ENCODE peak calls at places on chromosomes 7 and 10, in four cellular contexts. P, U, H and E are unnamed samples.

GRCh38 chr7:103065666-103066065 is 8.9 kb downstream of the FBXL13 start:
- DNase-seq in P (no peak), U (no peak), H (peak; percentile 30), E (peak; percentile 52)

GRCh38 chr10:23871211-23871610 is 337.7 kb upstream of the KIAA1217 start:
- DNase-seq in P (no peak), U (no peak), H (no peak), E (no peak)

GRCh38 chr10:73529089-73529832 is 33.4 kb upstream of the PPP3CB start:
- DNase-seq in P (peak; percentile 1), U (peak; percentile 45), H (no peak), E (peak; percentile 43)

GRCh38 chr10:19920075-19920726 is 104.0 kb downstream of the PLXDC2 start:
- DNase-seq in P (no peak), U (no peak), H (no peak), E (no peak)

GRCh38 chr7:100148225-100148558 is 526 bp upstream of the LAMTOR4 start:
- DNase-seq in P (no peak), U (no peak), H (no peak), E (no peak)

GRCh38 chr10:86258488-86258887 is 108.1 kb downstream of the GRID1 start:
- DNase-seq in P (no peak), U (no peak), H (no peak), E (no peak)

GRCh38 chr10:29860159-29860558 is 199.2 kb downstream of the JCAD start:
- DNase-seq in P (no peak), U (no peak), H (no peak), E (no peak)

GRCh38 chr10:100997364-100998182 is 2.0 kb upstream of the LZTS2 start:
- DNase-seq in P (peak; percentile 46), U (no peak), H (peak; percentile 85), E (peak; percentile 85)

GRCh38 chr10:30178565-30178964 is 119.2 kb upstream of the JCAD start:
- DNase-seq in P (no peak), U (peak; percentile 79), H (no peak), E (no peak)

GRCh38 chr10:102665904-102666509 is 21.7 kb downstream of the TRIM8 start:
- DNase-seq in P (no peak), U (no peak), H (no peak), E (no peak)

GRCh38 chr10:132546567-132547420 is 9.2 kb downstream of the INPP5A start:
- DNase-seq in P (no peak), U (no peak), H (no peak), E (no peak)

GRCh38 chr7:95686109-95686508 is 86.2 kb upstream of the DYNC1I1 start:
- DNase-seq in P (no peak), U (peak; percentile 11), H (peak; percentile 59), E (no peak)

GRCh38 chr7:128032605-128033235 is 1.5 kb upstream of the LRRC4 start:
- DNase-seq in P (no peak), U (no peak), H (peak; percentile 46), E (no peak)

GRCh38 chr10:70537398-70538194 is 59.0 kb downstream of the PALD1 start:
- DNase-seq in P (no peak), U (no peak), H (no peak), E (no peak)

GRCh38 chr7:107592361-107593024 is 12.4 kb downstream of the BCAP29 start:
- DNase-seq in P (no peak), U (peak; percentile 63), H (no peak), E (no peak)

GRCh38 chr10:86139066-86139657 is 227.4 kb downstream of the GRID1 start:
- DNase-seq in P (no peak), U (no peak), H (no peak), E (no peak)

GRCh38 chr7:1455241-1455939 is 3.9 kb downstream of the MICALL2 start:
- DNase-seq in P (no peak), U (no peak), H (peak; percentile 51), E (no peak)

GRCh38 chr7:56092789-56093531 is at the start of gene PHKG1:
- DNase-seq in P (no peak), U (peak; percentile 50), H (peak; percentile 90), E (no peak)

GRCh38 chr7:91656486-91657237 is 223.8 kb downstream of the MTERF1 start:
- DNase-seq in P (no peak), U (no peak), H (no peak), E (no peak)

GRCh38 chr10:73907841-73908517 is 3.0 kb upstream of the PLAU start:
- DNase-seq in P (no peak), U (no peak), H (peak; percentile 77), E (no peak)

GRCh38 chr7:53110425-53110824 is 75.0 kb downstream of the POM121L12 start:
- DNase-seq in P (no peak), U (no peak), H (no peak), E (no peak)

GRCh38 chr10:114856544-114857287 is 35.1 kb downstream of the FHIP2A start:
- DNase-seq in P (no peak), U (peak; percentile 62), H (no peak), E (no peak)

GRCh38 chr7:35697414-35698175 is 2.7 kb upstream of the HERPUD2 start:
- DNase-seq in P (no peak), U (no peak), H (no peak), E (no peak)

GRCh38 chr7:98681951-98682350 is 64.9 kb downstream of the NPTX2 start:
- DNase-seq in P (no peak), U (no peak), H (no peak), E (no peak)

GRCh38 chr10:78772986-78773530 is 295.7 kb upstream of the ZMIZ1 start:
- DNase-seq in P (no peak), U (no peak), H (no peak), E (no peak)

GRCh38 chr10:93462371-93462770 is 19.8 kb downstream of the MYOF start:
- DNase-seq in P (no peak), U (no peak), H (no peak), E (no peak)

GRCh38 chr7:117012284-117013174 is 59.2 kb downstream of the ST7 start:
- DNase-seq in P (no peak), U (no peak), H (no peak), E (no peak)

GRCh38 chr7:73707045-73707631 is 12.3 kb downstream of the STX1A start:
- DNase-seq in P (no peak), U (no peak), H (peak; percentile 73), E (no peak)

GRCh38 chr7:106457678-106458077 is 172.9 kb upstream of the NAMPT start:
- DNase-seq in P (no peak), U (no peak), H (no peak), E (no peak)

GRCh38 chr10:70599791-70600190 is 2.8 kb downstream of the PRF1 start:
- DNase-seq in P (no peak), U (no peak), H (no peak), E (no peak)

GRCh38 chr10:11448545-11449244 is 162.8 kb downstream of the USP6NL start:
- DNase-seq in P (no peak), U (no peak), H (no peak), E (no peak)
- H3K4me3 ChIP-seq in P (no peak overlapping the region), U (no peak overlapping the region), H (no peak overlapping the region), E (no peak overlapping the region)

DNA sequence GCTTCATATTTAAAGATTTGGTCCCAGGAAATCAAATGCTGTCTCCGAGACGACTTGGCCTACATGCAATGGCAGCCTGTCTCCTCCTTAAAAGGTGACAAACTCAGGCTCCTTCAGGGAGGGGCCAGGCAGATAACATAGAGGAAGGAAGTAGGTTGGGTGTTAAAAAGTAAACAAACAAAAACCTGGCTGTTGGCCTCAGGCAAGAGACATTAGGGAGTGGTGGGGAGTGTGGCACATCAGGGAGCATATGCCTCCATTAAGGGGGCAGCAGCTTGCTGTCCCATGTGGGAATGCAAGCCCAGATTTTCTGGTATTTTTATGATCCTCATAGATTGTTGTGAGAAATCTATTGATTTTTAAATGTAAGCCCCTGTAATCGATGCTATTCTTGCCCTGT is 48.6 kb upstream of the SAMD8 start:
- DNase-seq in P (no peak), U (no peak), H (no peak), E (no peak)
- H3K27ac ChIP-seq in P (no peak overlapping the region), U (no peak overlapping the region), H (no peak overlapping the region), E (no peak overlapping the region)

DNA sequence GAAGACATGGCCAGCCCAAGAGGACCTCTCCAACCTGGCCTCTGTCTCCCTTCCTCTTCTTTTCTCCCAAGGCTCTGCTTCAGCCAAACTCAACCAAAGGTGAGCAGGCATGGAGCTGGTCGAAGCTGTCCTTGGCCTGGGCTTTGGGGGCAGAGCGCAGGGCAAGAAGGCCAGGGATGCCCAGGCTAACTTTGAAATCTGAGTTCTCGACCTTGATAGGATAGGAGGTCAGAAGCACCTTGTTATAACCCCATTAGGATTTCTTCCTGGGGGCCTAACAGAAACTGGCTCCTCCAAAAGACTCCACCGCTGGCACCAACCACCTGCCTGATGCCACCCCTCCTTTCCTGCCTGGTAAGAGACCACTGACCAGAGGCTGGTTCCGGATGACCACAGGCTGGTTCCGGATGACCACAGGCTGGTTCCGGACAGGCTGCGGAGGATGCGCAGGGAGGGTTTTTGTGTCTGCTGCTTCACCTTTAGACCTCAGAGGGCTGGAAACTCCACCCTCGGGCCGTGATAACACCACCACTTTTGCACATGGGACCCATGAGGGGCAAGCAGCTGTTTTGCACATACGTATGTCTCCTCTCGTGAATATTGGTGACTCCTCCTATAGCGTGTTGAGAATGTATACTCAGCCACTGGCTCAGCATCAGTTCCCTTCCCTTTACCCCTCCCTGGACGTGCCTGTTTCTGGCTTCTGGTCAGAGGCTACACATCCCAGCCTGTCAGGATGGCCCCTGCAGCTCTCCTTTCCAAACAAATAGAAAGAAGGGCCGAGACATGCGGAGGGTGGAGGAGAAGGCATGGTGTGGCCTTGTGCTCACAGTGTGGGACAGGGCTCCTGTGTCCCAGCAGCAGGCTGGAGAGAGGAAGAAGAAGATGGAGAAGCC is 140.1 kb downstream of the DNAJB6 start:
- DNase-seq in P (no peak), U (no peak), H (no peak), E (no peak)
- H3K27me3 ChIP-seq in P (no peaks in the 10 kb centered on the region), U (no peaks in the 10 kb centered on the region), H (no peaks in the 10 kb centered on the region), E (no peaks in the 10 kb centered on the region)

GRCh38 chr7:17297243-17297642 is 1.2 kb upstream of the AHR start:
- DNase-seq in P (no peak), U (no peak), H (no peak), E (no peak)
- H3K4me3 ChIP-seq in P (no peak overlapping the region), U (no peak overlapping the region), H (no peak overlapping the region), E (no peak overlapping the region)

GRCh38 chr7:43625977-43626376 is 43.1 kb downstream of the STK17A start:
- DNase-seq in P (no peak), U (no peak), H (no peak), E (no peak)
- H3K27ac ChIP-seq in P (no peak overlapping the region), U (no peak overlapping the region), H (no peak overlapping the region), E (peak overlapping the region; percentile 23)

DNA sequence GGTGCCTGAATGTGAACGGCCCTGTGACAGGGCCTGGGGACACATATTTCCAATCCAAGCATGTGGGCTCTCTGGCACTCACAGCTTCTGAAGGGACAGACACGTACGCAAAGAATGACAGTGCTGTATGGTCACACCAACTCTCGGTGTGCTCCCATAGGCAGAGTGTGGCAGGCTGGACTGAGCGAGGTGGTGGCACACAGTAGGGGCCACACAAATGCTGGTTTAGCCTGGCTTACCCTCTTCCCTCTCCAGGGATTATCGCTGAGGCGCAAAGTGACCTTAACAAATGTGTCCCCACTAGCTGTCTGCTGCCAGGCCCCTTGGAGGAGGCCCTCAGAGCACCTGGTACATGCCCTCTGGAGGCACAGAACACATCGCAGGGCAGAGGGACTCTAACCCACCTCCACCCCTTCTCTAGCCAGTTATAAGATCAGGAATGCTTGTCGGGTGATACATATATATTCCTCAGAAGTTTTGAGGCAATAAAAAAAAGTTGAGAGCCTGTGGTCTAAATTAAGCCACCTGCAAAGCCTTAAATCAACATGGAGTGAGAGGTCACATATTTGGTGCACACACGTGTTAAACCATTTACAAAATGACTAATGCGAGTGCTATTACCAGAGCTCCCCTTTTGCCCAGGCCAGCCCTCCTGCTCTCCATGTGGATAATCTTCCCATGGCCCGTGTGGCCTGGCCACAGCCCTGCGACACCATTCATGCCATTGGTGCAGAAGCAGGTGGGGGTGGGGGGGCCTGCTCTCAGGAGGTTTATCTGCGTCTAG is 262.8 kb upstream of the GRB10 start:
- DNase-seq in P (no peak), U (peak; percentile 56), H (no peak), E (no peak)
- H3K27me3 ChIP-seq in P (no peaks in the 10 kb centered on the region), U (peaks cover 33% of the 10 kb centered on the region), H (no peaks in the 10 kb centered on the region), E (no peaks in the 10 kb centered on the region)